ENCODE peak calls at places on chromosomes 12 and 14, in four cellular contexts. One of them, this sample, is unnamed.
A peak's percentile ranks its signal among the peaks of the same experiment; 100 is the strongest.

GRCh38 chr14:103232338-103232808 is 101.7 kb upstream of the EIF5 start:
- DNase-seq in GM12878: no peak
- DNase-seq in HepG2: no peak
- DNase-seq in K562: no peak
- DNase-seq in this sample: no peak

GRCh38 chr12:127750076-127750840 is 516.7 kb upstream of the TMEM132C start:
- DNase-seq in GM12878: no peak
- DNase-seq in HepG2: no peak
- DNase-seq in K562: no peak
- DNase-seq in this sample: no peak

GRCh38 chr12:53201170-53201541 is 5.9 kb downstream of the ITGB7 start:
- DNase-seq in GM12878: no peak
- DNase-seq in HepG2: no peak
- DNase-seq in K562: no peak
- DNase-seq in this sample: no peak

GRCh38 chr14:104184911-104185499 is 46.6 kb downstream of the KIF26A start:
- DNase-seq in GM12878: no peak
- DNase-seq in HepG2: no peak
- DNase-seq in K562: no peak
- DNase-seq in this sample: no peak

GRCh38 chr12:12511895-12512674 is 50.6 kb downstream of the DUSP16 start:
- DNase-seq in GM12878: no peak
- DNase-seq in HepG2: no peak
- DNase-seq in K562: no peak
- DNase-seq in this sample: no peak

GRCh38 chr12:21788089-21788983 is 13.8 kb upstream of the KCNJ8 start:
- DNase-seq in GM12878: no peak
- DNase-seq in HepG2: no peak
- DNase-seq in K562: no peak
- DNase-seq in this sample: no peak

GRCh38 chr12:121628536-121628935 is 2.2 kb downstream of the ORAI1 start:
- DNase-seq in GM12878: no peak
- DNase-seq in HepG2: no peak
- DNase-seq in K562: peak; percentile 5
- DNase-seq in this sample: no peak

GRCh38 chr12:57124259-57124877 is 3.9 kb upstream of the LRP1 start:
- DNase-seq in GM12878: no peak
- DNase-seq in HepG2: peak; percentile 73
- DNase-seq in K562: peak; percentile 73
- DNase-seq in this sample: peak; percentile 78

GRCh38 chr14:21723431-21724045 is 49.9 kb upstream of the OR4E1 start:
- DNase-seq in GM12878: no peak
- DNase-seq in HepG2: peak; percentile 60
- DNase-seq in K562: peak; percentile 14
- DNase-seq in this sample: peak; percentile 81

GRCh38 chr12:109531411-109531810 is 41.9 kb downstream of the MMAB start:
- DNase-seq in GM12878: no peak
- DNase-seq in HepG2: no peak
- DNase-seq in K562: no peak
- DNase-seq in this sample: no peak

GRCh38 chr12:22333751-22334695 is 484 bp downstream of the ST8SIA1 start:
- DNase-seq in GM12878: no peak
- DNase-seq in HepG2: no peak
- DNase-seq in K562: no peak
- DNase-seq in this sample: peak; percentile 26

GRCh38 chr14:104213301-104214034 is 75.1 kb downstream of the KIF26A start:
- DNase-seq in GM12878: no peak
- DNase-seq in HepG2: no peak
- DNase-seq in K562: no peak
- DNase-seq in this sample: no peak

GRCh38 chr14:71183856-71184255 is 276.6 kb downstream of the PCNX1 start:
- DNase-seq in GM12878: no peak
- DNase-seq in HepG2: no peak
- DNase-seq in K562: no peak
- DNase-seq in this sample: no peak

GRCh38 chr14:73752297-73752992 is 38.3 kb upstream of the PNMA1 start:
- DNase-seq in GM12878: no peak
- DNase-seq in HepG2: no peak
- DNase-seq in K562: no peak
- DNase-seq in this sample: no peak

GRCh38 chr12:47276253-47277070 is 196.7 kb upstream of the AMIGO2 start:
- DNase-seq in GM12878: peak; percentile 36
- DNase-seq in HepG2: peak; percentile 29
- DNase-seq in K562: peak; percentile 35
- DNase-seq in this sample: no peak
- TF ChIP-seq TARDBP in GM12878: no peak
- TF ChIP-seq TARDBP in HepG2: no peak
- TF ChIP-seq TARDBP in K562: no peak
- TF ChIP-seq TARDBP in this sample: no peak

GRCh38 chr12:113726254-113726819 is 239.8 kb downstream of the RBM19 start:
- DNase-seq in GM12878: no peak
- DNase-seq in HepG2: no peak
- DNase-seq in K562: no peak
- DNase-seq in this sample: no peak

GRCh38 chr12:113723631-113724030 is 242.5 kb downstream of the RBM19 start:
- DNase-seq in GM12878: no peak
- DNase-seq in HepG2: no peak
- DNase-seq in K562: no peak
- DNase-seq in this sample: no peak

GRCh38 chr12:113724703-113725556 is 241.2 kb downstream of the RBM19 start:
- DNase-seq in GM12878: no peak
- DNase-seq in HepG2: no peak
- DNase-seq in K562: peak; percentile 51
- DNase-seq in this sample: peak; percentile 28

GRCh38 chr12:113725557-113725876 is 240.6 kb downstream of the RBM19 start:
- DNase-seq in GM12878: no peak
- DNase-seq in HepG2: no peak
- DNase-seq in K562: no peak
- DNase-seq in this sample: no peak

DNA sequence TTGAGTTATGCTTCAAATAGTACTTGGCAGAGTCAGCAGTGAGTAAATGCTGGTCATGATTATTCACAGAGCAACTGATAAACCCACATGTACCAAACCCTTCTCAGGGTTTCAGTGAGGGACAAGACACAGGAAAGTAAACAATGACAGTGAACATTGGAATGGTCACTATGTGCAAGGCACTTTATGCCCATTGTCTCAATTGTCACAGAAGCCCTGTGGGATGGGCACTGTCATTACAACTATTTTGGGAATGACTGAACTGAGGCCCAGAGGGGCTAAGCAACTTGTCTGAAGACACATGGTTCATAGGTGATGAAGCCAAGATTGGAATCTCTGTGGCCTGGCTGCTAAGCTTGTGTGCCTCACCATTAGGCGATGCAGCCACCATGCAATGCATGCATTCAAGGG is 238.5 kb downstream of the RBM19 start:
- DNase-seq in GM12878: no peak
- DNase-seq in HepG2: peak; percentile 63
- DNase-seq in K562: no peak
- DNase-seq in this sample: no peak
- TF ChIP-seq TARDBP in GM12878: no peak
- TF ChIP-seq TARDBP in HepG2: no peak
- TF ChIP-seq TARDBP in K562: no peak
- TF ChIP-seq TARDBP in this sample: no peak

GRCh38 chr14:78673845-78674244 is 503.7 kb downstream of the NRXN3 start:
- DNase-seq in GM12878: no peak
- DNase-seq in HepG2: no peak
- DNase-seq in K562: no peak
- DNase-seq in this sample: no peak
- TF ChIP-seq TARDBP in GM12878: no peak
- TF ChIP-seq TARDBP in HepG2: no peak
- TF ChIP-seq TARDBP in K562: no peak
- TF ChIP-seq TARDBP in this sample: no peak

DNA sequence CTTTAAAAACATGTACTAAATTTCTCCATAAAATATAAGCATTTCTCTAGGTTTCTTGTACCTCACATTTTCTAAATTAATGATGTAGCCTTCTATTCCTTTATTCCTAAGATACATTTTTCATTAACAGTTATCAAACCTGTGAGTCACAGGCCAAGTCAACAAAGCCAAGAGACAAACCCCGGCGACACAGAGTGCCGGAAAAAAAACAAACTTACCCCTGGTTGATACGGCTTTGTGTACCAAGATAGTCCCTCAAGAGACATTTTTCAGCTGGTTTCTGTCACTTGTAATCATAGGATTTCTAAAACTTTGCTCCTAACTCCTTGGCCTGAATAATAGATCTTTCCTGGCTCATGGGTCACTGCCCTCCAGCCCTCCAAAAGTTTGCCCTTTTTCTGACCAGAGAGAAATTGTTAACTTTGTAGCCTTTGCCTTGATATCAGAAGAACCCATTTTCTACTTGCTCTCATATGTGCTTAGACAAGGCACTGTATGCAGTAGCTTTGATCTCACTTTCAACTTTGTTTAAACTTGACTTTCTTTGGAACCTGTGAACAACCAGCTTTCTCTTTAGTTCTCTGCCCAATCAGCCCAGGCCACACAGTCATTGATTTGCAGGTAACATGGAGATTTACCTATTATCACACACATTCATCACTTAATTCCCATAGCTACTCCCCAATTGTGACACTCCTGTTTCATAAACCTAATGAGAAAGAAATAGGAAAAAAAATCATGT is 172.2 kb downstream of the PRKD1 start:
- DNase-seq in GM12878: no peak
- DNase-seq in HepG2: no peak
- DNase-seq in K562: no peak
- DNase-seq in this sample: no peak
- TF ChIP-seq TARDBP in GM12878: no peak
- TF ChIP-seq TARDBP in HepG2: no peak
- TF ChIP-seq TARDBP in K562: no peak
- TF ChIP-seq TARDBP in this sample: no peak

DNA sequence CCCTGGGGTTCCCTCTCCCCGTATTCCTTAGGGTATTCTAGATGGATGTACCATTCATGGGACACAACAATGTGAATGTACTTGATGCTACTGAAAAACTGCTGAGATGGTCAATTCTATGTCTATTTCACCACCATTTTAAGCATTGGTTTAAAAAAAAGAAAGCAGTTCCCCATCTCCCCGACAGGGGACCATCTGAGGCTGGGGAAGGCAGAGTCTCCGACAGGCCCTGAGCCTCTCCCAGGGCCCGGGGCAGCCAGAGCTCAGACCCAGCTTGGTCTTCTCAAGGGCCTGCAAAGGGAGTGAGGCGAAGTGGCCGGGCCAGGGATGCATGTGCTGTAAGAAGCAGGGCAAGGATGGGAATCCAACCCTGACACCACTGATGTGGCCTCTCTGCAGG is 234.2 kb downstream of the BCL11B start:
- DNase-seq in GM12878: no peak
- DNase-seq in HepG2: no peak
- DNase-seq in K562: peak; percentile 7
- DNase-seq in this sample: peak; percentile 32
- TF ChIP-seq TARDBP in GM12878: no peak
- TF ChIP-seq TARDBP in HepG2: no peak
- TF ChIP-seq TARDBP in K562: no peak
- TF ChIP-seq TARDBP in this sample: no peak

DNA sequence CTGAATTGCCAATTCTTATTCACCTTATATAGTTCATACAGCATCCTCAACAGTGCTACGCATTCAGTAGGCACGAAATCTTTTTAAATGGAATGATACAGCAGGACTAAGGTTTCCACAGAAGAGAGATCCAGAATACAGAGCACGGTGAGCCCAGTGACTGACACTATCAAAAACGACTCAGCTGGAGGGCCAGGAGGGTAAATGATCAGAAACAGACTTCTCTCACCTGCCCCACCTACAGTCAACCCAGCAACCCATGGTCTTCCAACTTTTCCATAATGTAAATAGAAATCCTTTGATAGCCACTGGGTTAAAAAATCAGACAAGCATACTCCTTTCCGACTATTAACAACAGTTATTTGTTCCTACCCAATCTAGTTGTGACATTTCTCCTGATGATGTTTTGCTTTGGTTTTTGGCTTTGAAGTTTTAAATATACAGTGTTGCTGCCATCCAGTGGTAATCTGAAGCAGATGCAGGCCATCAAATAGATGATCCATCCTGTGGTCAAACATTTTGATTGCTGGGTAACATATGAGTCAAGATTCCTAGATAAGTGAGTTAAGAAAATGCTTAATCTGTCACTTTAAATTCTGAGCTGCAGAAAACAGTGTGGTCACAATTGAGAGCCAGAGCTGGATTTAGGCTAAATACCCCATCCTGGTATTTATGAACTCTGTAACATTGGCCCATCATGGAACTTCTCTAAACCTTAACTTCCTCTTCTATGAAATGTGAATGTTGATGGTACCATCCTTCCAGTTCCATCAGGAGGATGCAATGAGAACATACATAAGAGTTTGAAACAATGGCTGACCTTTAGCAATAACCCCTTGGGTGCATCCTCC is 42.0 kb downstream of the GPHB5 start:
- DNase-seq in GM12878: no peak
- DNase-seq in HepG2: peak; percentile 17
- DNase-seq in K562: peak; percentile 26
- DNase-seq in this sample: peak; percentile 60
- TF ChIP-seq TARDBP in GM12878: no peak
- TF ChIP-seq TARDBP in HepG2: no peak
- TF ChIP-seq TARDBP in K562: no peak
- TF ChIP-seq TARDBP in this sample: no peak

DNA sequence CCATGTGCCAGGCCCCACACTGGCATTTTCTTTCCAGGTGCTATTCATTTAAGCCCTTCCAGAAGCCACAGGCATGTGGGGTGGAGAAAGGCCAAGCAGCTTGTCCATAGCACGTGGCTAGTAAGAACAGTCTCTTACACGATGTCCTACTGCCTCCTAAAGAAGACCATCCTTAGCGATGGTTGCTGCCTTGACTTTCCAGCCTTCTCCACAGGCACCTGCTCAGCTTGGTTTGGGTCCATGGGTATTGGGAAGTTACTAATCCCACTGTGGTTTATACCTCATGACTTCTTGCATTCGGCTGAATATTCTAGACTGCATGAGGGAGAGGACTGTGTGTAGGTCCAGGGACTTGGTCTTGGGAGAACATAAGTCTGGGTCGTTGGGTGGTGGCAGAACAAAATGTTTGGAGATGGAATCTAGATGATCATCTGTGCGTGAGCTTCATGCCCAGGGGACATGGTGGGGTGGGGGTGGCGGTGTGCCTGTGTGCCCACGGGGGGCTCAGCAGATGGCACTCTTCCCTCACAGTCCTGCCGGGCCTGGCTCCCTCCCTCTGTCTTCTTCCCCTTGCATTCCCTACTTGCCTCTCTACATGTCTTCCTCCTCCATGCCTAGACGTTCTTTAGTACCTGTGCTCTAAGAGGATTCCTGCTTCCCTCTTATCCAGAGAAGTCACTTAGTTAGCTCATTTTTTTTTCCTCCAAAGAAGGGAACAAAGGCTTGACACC is 49.1 kb downstream of the NINJ2 start:
- DNase-seq in GM12878: no peak
- DNase-seq in HepG2: peak; percentile 31
- DNase-seq in K562: no peak
- DNase-seq in this sample: no peak
- TF ChIP-seq TARDBP in GM12878: no peak
- TF ChIP-seq TARDBP in HepG2: no peak
- TF ChIP-seq TARDBP in K562: no peak
- TF ChIP-seq TARDBP in this sample: no peak